ENCODE peak calls at places on chromosomes 16 and 17, in nine cellular contexts. U, J, S, C, K, H, X, N and G are unnamed samples.
A peak's percentile ranks its signal among the peaks of the same experiment; 100 is the strongest.

GRCh38 chr17:71024172-71024571 is 854.8 kb downstream of the KCNJ2 start:
- DNase-seq in U (no peak), J (no peak), S (no peak), C (no peak), K (no peak), H (no peak), X (no peak), N (no peak), G (no peak)

GRCh38 chr17:32927724-32928526 is at the start of gene TMEM98:
- DNase-seq in U (no peak), J (peak; percentile 43), S (peak; percentile 37), C (no peak), K (no peak), H (no peak), X (peak; percentile 42), N (no peak), G (no peak)

GRCh38 chr16:12516621-12517309 is 286.9 kb downstream of the CPPED1 start:
- DNase-seq in U (no peak), J (no peak), S (no peak), C (no peak), K (no peak), H (no peak), X (no peak), N (no peak), G (no peak)

GRCh38 chr17:47295037-47295873 is 28.5 kb upstream of the EFCAB13 start:
- DNase-seq in U (no peak), J (no peak), S (no peak), C (no peak), K (no peak), H (no peak), X (peak; percentile 23), N (no peak), G (no peak)

GRCh38 chr17:8799001-8799850 is at the start of gene MFSD6L:
- DNase-seq in U (no peak), J (peak; percentile 87), S (no peak), C (no peak), K (no peak), H (no peak), X (no peak), N (no peak), G (no peak)

GRCh38 chr17:57471941-57472368 is 215.6 kb downstream of the MSI2 start:
- DNase-seq in U (no peak), J (no peak), S (no peak), C (no peak), K (no peak), H (no peak), X (peak; percentile 67), N (no peak), G (no peak)

GRCh38 chr16:28503470-28504259 is 3.0 kb downstream of the IL27 start:
- DNase-seq in U (no peak), J (no peak), S (no peak), C (no peak), K (no peak), H (no peak), X (no peak), N (no peak), G (no peak)

GRCh38 chr16:30997000-30997886 is 12.2 kb downstream of the HSD3B7 start:
- DNase-seq in U (peak; percentile 37), J (peak; percentile 83), S (peak; percentile 88), C (no peak), K (peak; percentile 87), H (peak; percentile 79), X (peak; percentile 59), N (peak; percentile 68), G (peak; percentile 71)

GRCh38 chr16:4976079-4976478 is 17.9 kb downstream of the SEC14L5 start:
- DNase-seq in U (no peak), J (no peak), S (no peak), C (no peak), K (no peak), H (peak; percentile 96), X (no peak), N (no peak), G (no peak)

GRCh38 chr16:72085002-72085401 is 8.4 kb downstream of the TXNL4B start:
- DNase-seq in U (no peak), J (no peak), S (no peak), C (no peak), K (no peak), H (no peak), X (no peak), N (no peak), G (no peak)

GRCh38 chr17:7296189-7296861 is 1.9 kb upstream of the YBX2 start:
- DNase-seq in U (peak; percentile 74), J (peak; percentile 85), S (peak; percentile 90), C (no peak), K (peak; percentile 76), H (peak; percentile 76), X (peak; percentile 81), N (no peak), G (peak; percentile 62)

GRCh38 chr16:9836118-9836736 is 346.0 kb downstream of the GRIN2A start:
- DNase-seq in U (peak; percentile 35), J (no peak), S (no peak), C (no peak), K (no peak), H (peak; percentile 22), X (peak; percentile 55), N (no peak), G (no peak)

GRCh38 chr16:27404163-27404823 is 2.3 kb downstream of the IL21R start:
- DNase-seq in U (no peak), J (no peak), S (no peak), C (no peak), K (no peak), H (peak; percentile 42), X (no peak), N (peak; percentile 17), G (no peak)

GRCh38 chr16:55444754-55445485 is 34.1 kb upstream of the MMP2 start:
- DNase-seq in U (peak; percentile 53), J (no peak), S (peak; percentile 30), C (no peak), K (peak; percentile 81), H (no peak), X (no peak), N (no peak), G (no peak)

GRCh38 chr17:66354981-66355380 is 52.6 kb downstream of the PRKCA start:
- DNase-seq in U (no peak), J (no peak), S (no peak), C (no peak), K (no peak), H (no peak), X (no peak), N (no peak), G (no peak)

GRCh38 chr17:81713004-81713555 is 996 bp downstream of the SLC25A10 start:
- DNase-seq in U (no peak), J (no peak), S (peak; percentile 9), C (no peak), K (no peak), H (no peak), X (no peak), N (no peak), G (no peak)

GRCh38 chr16:49701867-49702494 is 153.9 kb downstream of the ZNF423 start:
- DNase-seq in U (no peak), J (no peak), S (peak; percentile 76), C (no peak), K (no peak), H (no peak), X (peak; percentile 76), N (no peak), G (no peak)

GRCh38 chr16:53220585-53220984 is 165.8 kb downstream of the CHD9 start:
- DNase-seq in U (peak; percentile 71), J (no peak), S (no peak), C (no peak), K (no peak), H (peak; percentile 18), X (no peak), N (peak; percentile 1), G (no peak)

GRCh38 chr16:58027341-58028167 is 2.0 kb downstream of the MMP15 start:
- DNase-seq in U (no peak), J (peak; percentile 71), S (peak; percentile 41), C (no peak), K (peak; percentile 63), H (no peak), X (peak; percentile 54), N (no peak), G (no peak)
- H3K4me3 ChIP-seq in U (peak overlapping the region; percentile 64), J (peak overlapping the region; percentile 81), S (peak overlapping the region; percentile 78), C (peak overlapping the region; percentile 75), K (peak overlapping the region; percentile 66), H (no peak overlapping the region), X (peak overlapping the region; percentile 84), N (no peak overlapping the region), G (no peak overlapping the region)

DNA sequence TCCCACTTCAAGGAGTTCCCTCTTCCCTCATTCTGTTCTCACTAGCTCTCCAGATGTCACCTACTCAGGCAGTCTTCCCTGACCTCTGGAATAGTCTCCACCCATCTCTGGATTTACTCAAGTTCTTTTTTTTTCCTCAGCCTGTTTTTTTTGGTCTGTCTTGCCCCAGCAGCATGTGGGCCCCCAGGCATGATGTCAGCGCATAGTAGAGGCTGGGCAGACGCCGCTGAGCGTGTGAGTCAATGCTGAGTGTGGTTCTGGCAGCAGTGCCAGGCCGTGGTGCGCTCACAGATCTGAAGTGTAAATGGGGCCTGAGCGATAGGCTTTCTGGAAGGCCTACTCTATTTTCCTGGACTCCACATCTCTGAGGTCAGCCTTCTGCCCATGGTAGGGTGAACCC is 2.7 kb upstream of the KCNJ18 start:
- DNase-seq in U (peak; percentile 34), J (no peak), S (peak; percentile 68), C (no peak), K (peak; percentile 48), H (no peak), X (no peak), N (no peak), G (no peak)
- H3K9me3 ChIP-seq in U (peaks cover 7% of the 10 kb centered on the region), J (no peaks in the 10 kb centered on the region), S (no peaks in the 10 kb centered on the region), C (no peaks in the 10 kb centered on the region), K (no peaks in the 10 kb centered on the region), H (no peaks in the 10 kb centered on the region), X (no peaks in the 10 kb centered on the region), N (no peaks in the 10 kb centered on the region), G (no peaks in the 10 kb centered on the region)

GRCh38 chr17:16297367-16298139 is 55.7 kb downstream of the CENPV start:
- DNase-seq in U (no peak), J (no peak), S (no peak), C (no peak), K (no peak), H (no peak), X (no peak), N (no peak), G (no peak)
- H3K4me3 ChIP-seq in U (no peak overlapping the region), J (no peak overlapping the region), S (no peak overlapping the region), C (no peak overlapping the region), K (no peak overlapping the region), H (no peak overlapping the region), X (no peak overlapping the region), N (no peak overlapping the region), G (no peak overlapping the region)

GRCh38 chr16:3311496-3311895 is 6.2 kb downstream of the ZNF75A start:
- DNase-seq in U (no peak), J (no peak), S (no peak), C (no peak), K (no peak), H (no peak), X (no peak), N (no peak), G (no peak)
- H3K9me3 ChIP-seq in U (peaks cover 5% of the 10 kb centered on the region), J (peaks cover 48% of the 10 kb centered on the region), S (peaks cover 85% of the 10 kb centered on the region), C (peaks cover 99% of the 10 kb centered on the region), K (peaks cover 14% of the 10 kb centered on the region), H (no peaks in the 10 kb centered on the region), X (peaks cover 96% of the 10 kb centered on the region), N (peaks cover 52% of the 10 kb centered on the region), G (peaks cover 99% of the 10 kb centered on the region)

GRCh38 chr16:728890-729744 is 2.2 kb downstream of the HAGHL start:
- DNase-seq in U (no peak), J (no peak), S (no peak), C (no peak), K (no peak), H (no peak), X (no peak), N (no peak), G (no peak)
- H3K4me3 ChIP-seq in U (no peak overlapping the region), J (no peak overlapping the region), S (no peak overlapping the region), C (peak overlapping the region; percentile 54), K (no peak overlapping the region), H (no peak overlapping the region), X (no peak overlapping the region), N (no peak overlapping the region), G (no peak overlapping the region)

GRCh38 chr16:3383045-3383448 is 17.8 kb downstream of the ZSCAN32 start:
- DNase-seq in U (no peak), J (no peak), S (no peak), C (no peak), K (no peak), H (no peak), X (no peak), N (no peak), G (no peak)
- H3K9me3 ChIP-seq in U (peaks cover 28% of the 10 kb centered on the region), J (peaks cover 60% of the 10 kb centered on the region), S (peaks cover 87% of the 10 kb centered on the region), C (peaks cover 93% of the 10 kb centered on the region), K (peaks cover 6% of the 10 kb centered on the region), H (no peaks in the 10 kb centered on the region), X (peaks cover 66% of the 10 kb centered on the region), N (peaks cover 45% of the 10 kb centered on the region), G (peaks cover 46% of the 10 kb centered on the region)